ENCODE peak calls at places on chromosomes 13 and 19, in ten cellular contexts. One of them, this sample, is unnamed.

GRCh38 chr13:26486550-26486949 is 70.9 kb upstream of the WASF3 start:
- DNase-seq in T-helper 1 cell: no peak
- DNase-seq in naive thymus-derived CD4-positive, alpha-beta T cell: no peak
- DNase-seq in heart left ventricle: no peak
- DNase-seq in foreskin melanocyte: no peak
- DNase-seq in ureter: no peak
- DNase-seq in T-cell: no peak
- DNase-seq in activated CD4-positive, alpha-beta T cell treated with anti-CD3 and anti-CD28 coated beads, Interleukin-2, amount 10 ng/mL, durations not matched to agents 7 days and 5 days: no peak
- DNase-seq in suprapubic skin: no peak
- DNase-seq in activated effector memory CD4-positive, alpha-beta T cell treated with anti-CD3 and anti-CD28 coated beads, Interleukin-2, amount 50 U/mL, for 16 hours: no peak
- DNase-seq in this sample: no peak

GRCh38 chr13:89514534-89515312 is 1832.8 kb upstream of the MIR17HG start:
- DNase-seq in foreskin melanocyte: no peak
- DNase-seq in heart left ventricle: no peak
- DNase-seq in activated effector memory CD4-positive, alpha-beta T cell treated with anti-CD3 and anti-CD28 coated beads, Interleukin-2, amount 50 U/mL, for 16 hours: no peak
- DNase-seq in T-helper 1 cell: no peak
- DNase-seq in naive thymus-derived CD4-positive, alpha-beta T cell: no peak
- DNase-seq in suprapubic skin: no peak
- DNase-seq in T-cell: no peak
- DNase-seq in activated CD4-positive, alpha-beta T cell treated with anti-CD3 and anti-CD28 coated beads, Interleukin-2, amount 10 ng/mL, durations not matched to agents 7 days and 5 days: no peak
- DNase-seq in ureter: no peak
- DNase-seq in this sample: no peak

GRCh38 chr13:27549406-27549981 is 70.8 kb downstream of the LNX2 start:
- DNase-seq in heart left ventricle: no peak
- DNase-seq in suprapubic skin: no peak
- DNase-seq in ureter: no peak
- DNase-seq in T-helper 1 cell: no peak
- DNase-seq in naive thymus-derived CD4-positive, alpha-beta T cell: no peak
- DNase-seq in activated CD4-positive, alpha-beta T cell treated with anti-CD3 and anti-CD28 coated beads, Interleukin-2, amount 10 ng/mL, durations not matched to agents 7 days and 5 days: no peak
- DNase-seq in foreskin melanocyte: no peak
- DNase-seq in activated effector memory CD4-positive, alpha-beta T cell treated with anti-CD3 and anti-CD28 coated beads, Interleukin-2, amount 50 U/mL, for 16 hours: no peak
- DNase-seq in T-cell: no peak
- DNase-seq in this sample: no peak

GRCh38 chr13:23871616-23872220 is 17.5 kb downstream of the MIPEP start:
- DNase-seq in activated CD4-positive, alpha-beta T cell treated with anti-CD3 and anti-CD28 coated beads, Interleukin-2, amount 10 ng/mL, durations not matched to agents 7 days and 5 days: no peak
- DNase-seq in T-helper 1 cell: no peak
- DNase-seq in foreskin melanocyte: peak; percentile 18
- DNase-seq in T-cell: no peak
- DNase-seq in heart left ventricle: no peak
- DNase-seq in suprapubic skin: no peak
- DNase-seq in activated effector memory CD4-positive, alpha-beta T cell treated with anti-CD3 and anti-CD28 coated beads, Interleukin-2, amount 50 U/mL, for 16 hours: no peak
- DNase-seq in naive thymus-derived CD4-positive, alpha-beta T cell: no peak
- DNase-seq in ureter: no peak
- DNase-seq in this sample: peak; percentile 60

GRCh38 chr19:811007-811434 is 10.7 kb downstream of the PLPPR3 start:
- DNase-seq in activated effector memory CD4-positive, alpha-beta T cell treated with anti-CD3 and anti-CD28 coated beads, Interleukin-2, amount 50 U/mL, for 16 hours: no peak
- DNase-seq in foreskin melanocyte: no peak
- DNase-seq in naive thymus-derived CD4-positive, alpha-beta T cell: no peak
- DNase-seq in ureter: no peak
- DNase-seq in heart left ventricle: no peak
- DNase-seq in suprapubic skin: no peak
- DNase-seq in T-cell: no peak
- DNase-seq in activated CD4-positive, alpha-beta T cell treated with anti-CD3 and anti-CD28 coated beads, Interleukin-2, amount 10 ng/mL, durations not matched to agents 7 days and 5 days: no peak
- DNase-seq in T-helper 1 cell: no peak
- DNase-seq in this sample: no peak

GRCh38 chr13:51862965-51863364 is 1.2 kb downstream of the CCDC70 start:
- DNase-seq in naive thymus-derived CD4-positive, alpha-beta T cell: no peak
- DNase-seq in activated effector memory CD4-positive, alpha-beta T cell treated with anti-CD3 and anti-CD28 coated beads, Interleukin-2, amount 50 U/mL, for 16 hours: no peak
- DNase-seq in ureter: no peak
- DNase-seq in suprapubic skin: no peak
- DNase-seq in heart left ventricle: no peak
- DNase-seq in foreskin melanocyte: peak; percentile 73
- DNase-seq in T-cell: no peak
- DNase-seq in activated CD4-positive, alpha-beta T cell treated with anti-CD3 and anti-CD28 coated beads, Interleukin-2, amount 10 ng/mL, durations not matched to agents 7 days and 5 days: no peak
- DNase-seq in T-helper 1 cell: no peak
- DNase-seq in this sample: no peak

GRCh38 chr13:25171517-25172302 is at the start of gene AMER2:
- DNase-seq in naive thymus-derived CD4-positive, alpha-beta T cell: no peak
- DNase-seq in foreskin melanocyte: no peak
- DNase-seq in T-helper 1 cell: no peak
- DNase-seq in T-cell: peak; percentile 12
- DNase-seq in activated effector memory CD4-positive, alpha-beta T cell treated with anti-CD3 and anti-CD28 coated beads, Interleukin-2, amount 50 U/mL, for 16 hours: no peak
- DNase-seq in heart left ventricle: no peak
- DNase-seq in activated CD4-positive, alpha-beta T cell treated with anti-CD3 and anti-CD28 coated beads, Interleukin-2, amount 10 ng/mL, durations not matched to agents 7 days and 5 days: no peak
- DNase-seq in suprapubic skin: no peak
- DNase-seq in ureter: peak; percentile 39
- DNase-seq in this sample: no peak

GRCh38 chr13:85313761-85314503 is 485.3 kb downstream of the SLITRK6 start:
- DNase-seq in suprapubic skin: no peak
- DNase-seq in T-cell: no peak
- DNase-seq in naive thymus-derived CD4-positive, alpha-beta T cell: no peak
- DNase-seq in ureter: no peak
- DNase-seq in activated effector memory CD4-positive, alpha-beta T cell treated with anti-CD3 and anti-CD28 coated beads, Interleukin-2, amount 50 U/mL, for 16 hours: no peak
- DNase-seq in foreskin melanocyte: peak; percentile 29
- DNase-seq in activated CD4-positive, alpha-beta T cell treated with anti-CD3 and anti-CD28 coated beads, Interleukin-2, amount 10 ng/mL, durations not matched to agents 7 days and 5 days: no peak
- DNase-seq in heart left ventricle: no peak
- DNase-seq in T-helper 1 cell: no peak
- DNase-seq in this sample: no peak

GRCh38 chr19:19628499-19629134 is 597 bp upstream of the LPAR2 start:
- DNase-seq in ureter: peak; percentile 74
- DNase-seq in naive thymus-derived CD4-positive, alpha-beta T cell: no peak
- DNase-seq in T-helper 1 cell: peak; percentile 45
- DNase-seq in foreskin melanocyte: no peak
- DNase-seq in T-cell: peak; percentile 36
- DNase-seq in activated effector memory CD4-positive, alpha-beta T cell treated with anti-CD3 and anti-CD28 coated beads, Interleukin-2, amount 50 U/mL, for 16 hours: peak; percentile 82
- DNase-seq in heart left ventricle: no peak
- DNase-seq in activated CD4-positive, alpha-beta T cell treated with anti-CD3 and anti-CD28 coated beads, Interleukin-2, amount 10 ng/mL, durations not matched to agents 7 days and 5 days: no peak
- DNase-seq in suprapubic skin: no peak
- DNase-seq in this sample: peak; percentile 74

GRCh38 chr13:98976941-98977340 is 923 bp downstream of the DOCK9 start:
- DNase-seq in suprapubic skin: no peak
- DNase-seq in T-cell: no peak
- DNase-seq in T-helper 1 cell: no peak
- DNase-seq in activated effector memory CD4-positive, alpha-beta T cell treated with anti-CD3 and anti-CD28 coated beads, Interleukin-2, amount 50 U/mL, for 16 hours: no peak
- DNase-seq in foreskin melanocyte: peak; percentile 76
- DNase-seq in heart left ventricle: no peak
- DNase-seq in ureter: no peak
- DNase-seq in naive thymus-derived CD4-positive, alpha-beta T cell: no peak
- DNase-seq in activated CD4-positive, alpha-beta T cell treated with anti-CD3 and anti-CD28 coated beads, Interleukin-2, amount 10 ng/mL, durations not matched to agents 7 days and 5 days: no peak
- DNase-seq in this sample: no peak

GRCh38 chr13:25171170-25171516 is 945 bp downstream of the AMER2 start:
- DNase-seq in activated effector memory CD4-positive, alpha-beta T cell treated with anti-CD3 and anti-CD28 coated beads, Interleukin-2, amount 50 U/mL, for 16 hours: no peak
- DNase-seq in activated CD4-positive, alpha-beta T cell treated with anti-CD3 and anti-CD28 coated beads, Interleukin-2, amount 10 ng/mL, durations not matched to agents 7 days and 5 days: no peak
- DNase-seq in heart left ventricle: no peak
- DNase-seq in suprapubic skin: no peak
- DNase-seq in T-cell: no peak
- DNase-seq in naive thymus-derived CD4-positive, alpha-beta T cell: no peak
- DNase-seq in ureter: peak; percentile 36
- DNase-seq in foreskin melanocyte: no peak
- DNase-seq in T-helper 1 cell: no peak
- DNase-seq in this sample: no peak

GRCh38 chr19:42024622-42025111 is 30.6 kb upstream of the ATP1A3 start:
- DNase-seq in activated CD4-positive, alpha-beta T cell treated with anti-CD3 and anti-CD28 coated beads, Interleukin-2, amount 10 ng/mL, durations not matched to agents 7 days and 5 days: no peak
- DNase-seq in heart left ventricle: peak; percentile 80
- DNase-seq in naive thymus-derived CD4-positive, alpha-beta T cell: no peak
- DNase-seq in suprapubic skin: no peak
- DNase-seq in ureter: no peak
- DNase-seq in foreskin melanocyte: peak; percentile 45
- DNase-seq in activated effector memory CD4-positive, alpha-beta T cell treated with anti-CD3 and anti-CD28 coated beads, Interleukin-2, amount 50 U/mL, for 16 hours: no peak
- DNase-seq in T-cell: no peak
- DNase-seq in T-helper 1 cell: no peak
- DNase-seq in this sample: no peak

GRCh38 chr13:111203742-111204386 is 88.8 kb downstream of the ARHGEF7 start:
- DNase-seq in foreskin melanocyte: no peak
- DNase-seq in ureter: no peak
- DNase-seq in T-helper 1 cell: no peak
- DNase-seq in activated CD4-positive, alpha-beta T cell treated with anti-CD3 and anti-CD28 coated beads, Interleukin-2, amount 10 ng/mL, durations not matched to agents 7 days and 5 days: no peak
- DNase-seq in activated effector memory CD4-positive, alpha-beta T cell treated with anti-CD3 and anti-CD28 coated beads, Interleukin-2, amount 50 U/mL, for 16 hours: no peak
- DNase-seq in naive thymus-derived CD4-positive, alpha-beta T cell: no peak
- DNase-seq in heart left ventricle: no peak
- DNase-seq in suprapubic skin: no peak
- DNase-seq in T-cell: no peak
- DNase-seq in this sample: peak; percentile 58

GRCh38 chr13:29702912-29703351 is 107.4 kb upstream of the SLC7A1 start:
- DNase-seq in activated CD4-positive, alpha-beta T cell treated with anti-CD3 and anti-CD28 coated beads, Interleukin-2, amount 10 ng/mL, durations not matched to agents 7 days and 5 days: no peak
- DNase-seq in naive thymus-derived CD4-positive, alpha-beta T cell: no peak
- DNase-seq in T-cell: no peak
- DNase-seq in activated effector memory CD4-positive, alpha-beta T cell treated with anti-CD3 and anti-CD28 coated beads, Interleukin-2, amount 50 U/mL, for 16 hours: no peak
- DNase-seq in suprapubic skin: peak; percentile 66
- DNase-seq in heart left ventricle: peak; percentile 66
- DNase-seq in T-helper 1 cell: no peak
- DNase-seq in ureter: no peak
- DNase-seq in foreskin melanocyte: peak; percentile 62
- DNase-seq in this sample: no peak

GRCh38 chr19:41449079-41449864 is 6.3 kb downstream of the ERICH4 start:
- DNase-seq in heart left ventricle: peak; percentile 89
- DNase-seq in naive thymus-derived CD4-positive, alpha-beta T cell: peak; percentile 65
- DNase-seq in suprapubic skin: peak; percentile 82
- DNase-seq in foreskin melanocyte: peak; percentile 57
- DNase-seq in activated effector memory CD4-positive, alpha-beta T cell treated with anti-CD3 and anti-CD28 coated beads, Interleukin-2, amount 50 U/mL, for 16 hours: peak; percentile 91
- DNase-seq in ureter: peak; percentile 77
- DNase-seq in T-helper 1 cell: peak; percentile 65
- DNase-seq in activated CD4-positive, alpha-beta T cell treated with anti-CD3 and anti-CD28 coated beads, Interleukin-2, amount 10 ng/mL, durations not matched to agents 7 days and 5 days: peak; percentile 75
- DNase-seq in T-cell: peak; percentile 61
- DNase-seq in this sample: peak; percentile 80

GRCh38 chr13:41649659-41650058 is 192.3 kb downstream of the RGCC start:
- DNase-seq in foreskin melanocyte: no peak
- DNase-seq in heart left ventricle: no peak
- DNase-seq in activated effector memory CD4-positive, alpha-beta T cell treated with anti-CD3 and anti-CD28 coated beads, Interleukin-2, amount 50 U/mL, for 16 hours: no peak
- DNase-seq in suprapubic skin: no peak
- DNase-seq in ureter: no peak
- DNase-seq in T-cell: no peak
- DNase-seq in naive thymus-derived CD4-positive, alpha-beta T cell: no peak
- DNase-seq in T-helper 1 cell: no peak
- DNase-seq in activated CD4-positive, alpha-beta T cell treated with anti-CD3 and anti-CD28 coated beads, Interleukin-2, amount 10 ng/mL, durations not matched to agents 7 days and 5 days: no peak
- DNase-seq in this sample: peak; percentile 53

GRCh38 chr19:2087621-2088100 is 8.5 kb downstream of the MOB3A start:
- DNase-seq in heart left ventricle: no peak
- DNase-seq in T-helper 1 cell: peak; percentile 60
- DNase-seq in foreskin melanocyte: no peak
- DNase-seq in suprapubic skin: no peak
- DNase-seq in T-cell: no peak
- DNase-seq in ureter: no peak
- DNase-seq in activated CD4-positive, alpha-beta T cell treated with anti-CD3 and anti-CD28 coated beads, Interleukin-2, amount 10 ng/mL, durations not matched to agents 7 days and 5 days: peak; percentile 50
- DNase-seq in naive thymus-derived CD4-positive, alpha-beta T cell: no peak
- DNase-seq in activated effector memory CD4-positive, alpha-beta T cell treated with anti-CD3 and anti-CD28 coated beads, Interleukin-2, amount 50 U/mL, for 16 hours: no peak
- DNase-seq in this sample: peak; percentile 89

GRCh38 chr13:27806744-27807387 is 14.6 kb downstream of the GSX1 start:
- DNase-seq in heart left ventricle: no peak
- DNase-seq in T-cell: no peak
- DNase-seq in ureter: no peak
- DNase-seq in suprapubic skin: peak; percentile 21
- DNase-seq in naive thymus-derived CD4-positive, alpha-beta T cell: no peak
- DNase-seq in T-helper 1 cell: no peak
- DNase-seq in activated effector memory CD4-positive, alpha-beta T cell treated with anti-CD3 and anti-CD28 coated beads, Interleukin-2, amount 50 U/mL, for 16 hours: no peak
- DNase-seq in activated CD4-positive, alpha-beta T cell treated with anti-CD3 and anti-CD28 coated beads, Interleukin-2, amount 10 ng/mL, durations not matched to agents 7 days and 5 days: no peak
- DNase-seq in foreskin melanocyte: no peak
- DNase-seq in this sample: no peak

GRCh38 chr19:54551950-54552912 is 21.4 kb upstream of the LILRA2 start:
- DNase-seq in activated CD4-positive, alpha-beta T cell treated with anti-CD3 and anti-CD28 coated beads, Interleukin-2, amount 10 ng/mL, durations not matched to agents 7 days and 5 days: no peak
- DNase-seq in T-cell: no peak
- DNase-seq in activated effector memory CD4-positive, alpha-beta T cell treated with anti-CD3 and anti-CD28 coated beads, Interleukin-2, amount 50 U/mL, for 16 hours: no peak
- DNase-seq in T-helper 1 cell: no peak
- DNase-seq in suprapubic skin: no peak
- DNase-seq in naive thymus-derived CD4-positive, alpha-beta T cell: no peak
- DNase-seq in foreskin melanocyte: no peak
- DNase-seq in ureter: no peak
- DNase-seq in heart left ventricle: no peak
- DNase-seq in this sample: no peak

GRCh38 chr13:82330499-82330898 is 1551.8 kb downstream of the SLITRK1 start:
- DNase-seq in suprapubic skin: no peak
- DNase-seq in T-helper 1 cell: no peak
- DNase-seq in ureter: no peak
- DNase-seq in T-cell: no peak
- DNase-seq in naive thymus-derived CD4-positive, alpha-beta T cell: no peak
- DNase-seq in activated CD4-positive, alpha-beta T cell treated with anti-CD3 and anti-CD28 coated beads, Interleukin-2, amount 10 ng/mL, durations not matched to agents 7 days and 5 days: no peak
- DNase-seq in foreskin melanocyte: peak; percentile 14
- DNase-seq in heart left ventricle: no peak
- DNase-seq in activated effector memory CD4-positive, alpha-beta T cell treated with anti-CD3 and anti-CD28 coated beads, Interleukin-2, amount 50 U/mL, for 16 hours: no peak
- DNase-seq in this sample: peak; percentile 70

GRCh38 chr13:93066187-93066586 is 160.4 kb upstream of the GPC6 start:
- DNase-seq in T-helper 1 cell: no peak
- DNase-seq in activated effector memory CD4-positive, alpha-beta T cell treated with anti-CD3 and anti-CD28 coated beads, Interleukin-2, amount 50 U/mL, for 16 hours: no peak
- DNase-seq in naive thymus-derived CD4-positive, alpha-beta T cell: no peak
- DNase-seq in activated CD4-positive, alpha-beta T cell treated with anti-CD3 and anti-CD28 coated beads, Interleukin-2, amount 10 ng/mL, durations not matched to agents 7 days and 5 days: no peak
- DNase-seq in heart left ventricle: no peak
- DNase-seq in ureter: no peak
- DNase-seq in foreskin melanocyte: no peak
- DNase-seq in suprapubic skin: no peak
- DNase-seq in T-cell: no peak
- DNase-seq in this sample: no peak

GRCh38 chr13:99215466-99215865 is 14.8 kb downstream of the UBAC2 start:
- DNase-seq in T-cell: peak; percentile 65
- DNase-seq in ureter: no peak
- DNase-seq in foreskin melanocyte: no peak
- DNase-seq in suprapubic skin: no peak
- DNase-seq in activated CD4-positive, alpha-beta T cell treated with anti-CD3 and anti-CD28 coated beads, Interleukin-2, amount 10 ng/mL, durations not matched to agents 7 days and 5 days: peak; percentile 77
- DNase-seq in naive thymus-derived CD4-positive, alpha-beta T cell: peak; percentile 80
- DNase-seq in T-helper 1 cell: peak; percentile 67
- DNase-seq in activated effector memory CD4-positive, alpha-beta T cell treated with anti-CD3 and anti-CD28 coated beads, Interleukin-2, amount 50 U/mL, for 16 hours: peak; percentile 86
- DNase-seq in heart left ventricle: peak; percentile 56
- DNase-seq in this sample: no peak

GRCh38 chr19:38266981-38267597 is 2.7 kb downstream of the SPINT2 start:
- DNase-seq in heart left ventricle: no peak
- DNase-seq in activated effector memory CD4-positive, alpha-beta T cell treated with anti-CD3 and anti-CD28 coated beads, Interleukin-2, amount 50 U/mL, for 16 hours: no peak
- DNase-seq in T-helper 1 cell: no peak
- DNase-seq in T-cell: no peak
- DNase-seq in foreskin melanocyte: no peak
- DNase-seq in activated CD4-positive, alpha-beta T cell treated with anti-CD3 and anti-CD28 coated beads, Interleukin-2, amount 10 ng/mL, durations not matched to agents 7 days and 5 days: no peak
- DNase-seq in suprapubic skin: no peak
- DNase-seq in naive thymus-derived CD4-positive, alpha-beta T cell: no peak
- DNase-seq in ureter: no peak
- DNase-seq in this sample: no peak

GRCh38 chr13:36915891-36916640 is 4.0 kb downstream of the SMAD9 start:
- DNase-seq in T-cell: no peak
- DNase-seq in naive thymus-derived CD4-positive, alpha-beta T cell: no peak
- DNase-seq in heart left ventricle: no peak
- DNase-seq in suprapubic skin: no peak
- DNase-seq in foreskin melanocyte: no peak
- DNase-seq in ureter: no peak
- DNase-seq in activated effector memory CD4-positive, alpha-beta T cell treated with anti-CD3 and anti-CD28 coated beads, Interleukin-2, amount 50 U/mL, for 16 hours: no peak
- DNase-seq in T-helper 1 cell: no peak
- DNase-seq in activated CD4-positive, alpha-beta T cell treated with anti-CD3 and anti-CD28 coated beads, Interleukin-2, amount 10 ng/mL, durations not matched to agents 7 days and 5 days: no peak
- DNase-seq in this sample: no peak

GRCh38 chr19:3123088-3123721 is 12.6 kb upstream of the GNA15 start:
- DNase-seq in naive thymus-derived CD4-positive, alpha-beta T cell: no peak
- DNase-seq in ureter: no peak
- DNase-seq in heart left ventricle: peak; percentile 55
- DNase-seq in T-helper 1 cell: no peak
- DNase-seq in suprapubic skin: peak; percentile 48
- DNase-seq in foreskin melanocyte: no peak
- DNase-seq in activated effector memory CD4-positive, alpha-beta T cell treated with anti-CD3 and anti-CD28 coated beads, Interleukin-2, amount 50 U/mL, for 16 hours: no peak
- DNase-seq in activated CD4-positive, alpha-beta T cell treated with anti-CD3 and anti-CD28 coated beads, Interleukin-2, amount 10 ng/mL, durations not matched to agents 7 days and 5 days: no peak
- DNase-seq in T-cell: no peak
- DNase-seq in this sample: no peak

GRCh38 chr19:58056261-58056660 is 2.8 kb upstream of the ZNF135 start:
- DNase-seq in suprapubic skin: no peak
- DNase-seq in T-cell: no peak
- DNase-seq in T-helper 1 cell: no peak
- DNase-seq in activated effector memory CD4-positive, alpha-beta T cell treated with anti-CD3 and anti-CD28 coated beads, Interleukin-2, amount 50 U/mL, for 16 hours: no peak
- DNase-seq in ureter: no peak
- DNase-seq in foreskin melanocyte: no peak
- DNase-seq in heart left ventricle: no peak
- DNase-seq in naive thymus-derived CD4-positive, alpha-beta T cell: no peak
- DNase-seq in activated CD4-positive, alpha-beta T cell treated with anti-CD3 and anti-CD28 coated beads, Interleukin-2, amount 10 ng/mL, durations not matched to agents 7 days and 5 days: no peak
- DNase-seq in this sample: no peak

GRCh38 chr19:5340637-5341447 is at the start of gene PTPRS:
- DNase-seq in ureter: peak; percentile 72
- DNase-seq in activated CD4-positive, alpha-beta T cell treated with anti-CD3 and anti-CD28 coated beads, Interleukin-2, amount 10 ng/mL, durations not matched to agents 7 days and 5 days: peak; percentile 46
- DNase-seq in naive thymus-derived CD4-positive, alpha-beta T cell: peak; percentile 43
- DNase-seq in heart left ventricle: peak; percentile 86
- DNase-seq in T-cell: peak; percentile 75
- DNase-seq in foreskin melanocyte: peak; percentile 48
- DNase-seq in activated effector memory CD4-positive, alpha-beta T cell treated with anti-CD3 and anti-CD28 coated beads, Interleukin-2, amount 50 U/mL, for 16 hours: peak; percentile 80
- DNase-seq in T-helper 1 cell: peak; percentile 12
- DNase-seq in suprapubic skin: peak; percentile 79
- DNase-seq in this sample: peak; percentile 96

GRCh38 chr19:49552749-49553148 is 24.9 kb downstream of the RCN3 start:
- DNase-seq in naive thymus-derived CD4-positive, alpha-beta T cell: peak; percentile 70
- DNase-seq in activated effector memory CD4-positive, alpha-beta T cell treated with anti-CD3 and anti-CD28 coated beads, Interleukin-2, amount 50 U/mL, for 16 hours: no peak
- DNase-seq in T-helper 1 cell: peak; percentile 80
- DNase-seq in ureter: no peak
- DNase-seq in heart left ventricle: no peak
- DNase-seq in activated CD4-positive, alpha-beta T cell treated with anti-CD3 and anti-CD28 coated beads, Interleukin-2, amount 10 ng/mL, durations not matched to agents 7 days and 5 days: peak; percentile 64
- DNase-seq in T-cell: peak; percentile 44
- DNase-seq in foreskin melanocyte: no peak
- DNase-seq in suprapubic skin: no peak
- DNase-seq in this sample: no peak

This sample was measured in Karpas-422.